ENCODE peak calls at places on chromosomes 2 and 18, in five cellular contexts. M is fibroblast of lung; O is effector memory CD4-positive, alpha-beta T cell; X is mammary epithelial cell; U is OCI-LY7. L is an unnamed sample. For H3K9me3, the result is how much of the 10 kb centered on the place peaks cover.

GRCh38 chr2:118687201-118687600 is 160.2 kb downstream of the EN1 start:
- DNase-seq in U (no peak), X (no peak), O (no peak), M (no peak), L (no peak)

GRCh38 chr2:43343573-43344304 is 117.3 kb upstream of the ZFP36L2 start:
- DNase-seq in X (peak), U (no peak), O (no peak), M (peak), L (no peak)

GRCh38 chr18:41917199-41917598 is 37.8 kb upstream of the PIK3C3 start:
- DNase-seq in X (no peak), U (no peak), M (no peak), O (no peak), L (no peak)

GRCh38 chr2:195671563-195671962 is 14.5 kb downstream of the SLC39A10 start:
- DNase-seq in O (no peak), U (no peak), M (peak), X (no peak), L (no peak)

GRCh38 chr2:70305531-70305930 is 3.7 kb upstream of the FAM136A start:
- DNase-seq in M (no peak), O (no peak), X (peak), U (no peak), L (no peak)

GRCh38 chr2:88711331-88711730 is 19.9 kb downstream of the RPIA start:
- DNase-seq in U (no peak), X (no peak), M (no peak), O (no peak), L (no peak)

GRCh38 chr18:60075477-60075876 is 175.7 kb downstream of the PMAIP1 start:
- DNase-seq in O (no peak), M (no peak), X (no peak), U (no peak), L (no peak)

GRCh38 chr2:19361325-19361990 is 3.0 kb upstream of the OSR1 start:
- DNase-seq in X (no peak), O (no peak), U (no peak), M (peak), L (no peak)

GRCh38 chr2:128690431-128690830 is 371.8 kb upstream of the HS6ST1 start:
- DNase-seq in U (no peak), M (no peak), O (no peak), X (no peak), L (no peak)

GRCh38 chr2:112888350-112888749 is 22.6 kb upstream of the IL37 start:
- DNase-seq in M (no peak), O (no peak), U (no peak), X (no peak), L (no peak)

GRCh38 chr2:207928079-207928478 is 97.2 kb downstream of the PLEKHM3 start:
- DNase-seq in X (peak), O (no peak), U (no peak), M (no peak), L (no peak)

GRCh38 chr2:230787101-230787500 is 74.5 kb downstream of the CAB39 start:
- DNase-seq in M (no peak), U (no peak), O (no peak), X (no peak), L (no peak)
- H3K9me3 ChIP-seq in M (under half), U (under half), O (under half), X (half or more), L (under half)

DNA sequence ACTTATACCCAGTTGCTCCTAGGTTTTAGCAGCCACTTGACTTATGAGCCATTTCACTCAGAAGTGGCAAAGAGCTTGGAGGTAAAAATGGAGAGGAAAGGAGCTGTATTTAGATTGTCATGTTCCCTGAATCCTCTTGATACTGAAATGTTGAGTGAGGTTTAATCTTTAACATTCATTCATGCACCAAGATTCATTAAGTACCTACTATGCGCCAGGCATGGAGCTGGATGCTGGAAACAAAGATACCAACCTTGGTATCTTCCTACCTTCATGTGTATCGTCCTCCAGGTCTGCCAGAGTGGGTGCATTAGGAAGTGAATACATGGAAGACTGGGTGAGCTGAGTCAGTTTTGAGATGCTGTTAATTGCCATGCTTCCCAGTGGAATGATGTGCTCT is 23.7 kb downstream of the TPGS2 start:
- DNase-seq in O (no peak), M (no peak), U (no peak), X (no peak), L (no peak)
- H3K4me3 ChIP-seq in O (no peak), M (no peak), U (no peak), X (no peak), L (no peak)

GRCh38 chr2:96538487-96539214 is 2.1 kb downstream of the ARID5A start:
- DNase-seq in U (no peak), M (peak), X (peak), O (peak), L (peak)
- H3K27ac ChIP-seq in U (no peak), M (no peak), X (no peak), O (peak), L (peak)

GRCh38 chr18:14969507-14969906 is 221.5 kb downstream of the ANKRD30B start:
- DNase-seq in X (no peak), U (no peak), O (no peak), M (no peak), L (no peak)

GRCh38 chr18:14970027-14970426 is 222.1 kb downstream of the ANKRD30B start:
- DNase-seq in X (peak), U (no peak), M (no peak), O (no peak), L (no peak)

GRCh38 chr18:14974088-14974487 is 226.1 kb downstream of the ANKRD30B start:
- DNase-seq in O (no peak), U (no peak), M (no peak), X (peak), L (no peak)

GRCh38 chr18:14974576-14974975 is 226.6 kb downstream of the ANKRD30B start:
- DNase-seq in U (no peak), M (no peak), O (no peak), X (peak), L (no peak)

DNA sequence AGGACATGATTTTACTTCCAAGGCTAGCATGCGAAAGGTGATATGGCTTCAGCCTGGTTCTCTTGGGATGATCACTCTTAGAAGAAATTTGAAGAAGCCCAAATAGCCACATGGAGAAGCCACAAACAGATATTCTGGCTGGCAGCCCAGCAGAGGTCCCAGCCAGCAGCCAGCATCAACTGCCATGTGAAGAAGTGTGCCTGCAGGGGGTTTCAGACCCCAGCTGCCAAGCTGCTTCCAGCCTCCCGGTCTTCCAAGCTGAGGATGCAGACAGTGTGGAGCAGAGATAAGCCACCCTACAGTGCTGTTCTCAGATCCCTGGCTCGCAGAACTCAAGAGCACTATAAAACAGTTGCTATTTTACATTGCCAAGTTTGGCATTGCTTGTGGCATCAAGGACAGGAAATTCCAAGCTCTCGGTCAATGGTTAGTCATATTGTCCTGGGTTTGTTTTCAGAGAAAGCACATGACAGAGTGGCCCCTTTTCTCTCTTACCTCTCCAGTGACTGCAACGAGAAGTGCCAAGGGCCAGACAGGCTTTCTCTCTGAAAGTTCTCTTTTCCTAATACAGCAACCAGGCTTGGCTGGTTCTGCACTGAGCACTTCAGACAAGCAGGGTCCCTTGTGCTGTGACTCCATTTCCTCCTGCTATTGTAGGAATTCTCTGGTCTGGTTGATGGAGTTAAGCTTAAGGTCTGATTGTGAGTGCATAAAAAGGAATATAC is 223.7 kb downstream of the ANKRD30B start:
- DNase-seq in U (no peak), M (no peak), X (peak), O (no peak), L (no peak)
- H3K9me3 ChIP-seq in U (under half), M (under half), X (under half), O (under half), L (under half)

GRCh38 chr2:189407944-189408209 is 33.4 kb upstream of the WDR75 start:
- DNase-seq in U (no peak), M (no peak), O (no peak), X (no peak), L (no peak)
- H3K4me3 ChIP-seq in U (no peak), M (peak), O (no peak), X (no peak), L (no peak)